ENCODE peak calls at places on chromosomes 4 and X, in five cellular contexts. One of them, this sample, is unnamed.

GRCh38 chrX:56564182-56564885 is 907 bp downstream of the UBQLN2 start:
- DNase-seq in NCI-H1092: peak; percentile 23
- DNase-seq in ELR: peak; percentile 53
- DNase-seq in Right ventricle myocardium superior: no peak
- DNase-seq in progenitor cell of endocrine pancreas: no peak
- DNase-seq in this sample: peak; percentile 34

GRCh38 chr4:158171456-158171790 is 1.4 kb downstream of the GASK1B start:
- DNase-seq in ELR: no peak
- DNase-seq in NCI-H1092: no peak
- DNase-seq in progenitor cell of endocrine pancreas: no peak
- DNase-seq in Right ventricle myocardium superior: no peak
- DNase-seq in this sample: no peak

GRCh38 chr4:151933122-151933827 is 172.5 kb upstream of the GATB start:
- DNase-seq in Right ventricle myocardium superior: no peak
- DNase-seq in ELR: no peak
- DNase-seq in progenitor cell of endocrine pancreas: no peak
- DNase-seq in NCI-H1092: no peak
- DNase-seq in this sample: no peak

GRCh38 chr4:34972189-34972588 is 1272.1 kb downstream of the ARAP2 start:
- DNase-seq in Right ventricle myocardium superior: no peak
- DNase-seq in progenitor cell of endocrine pancreas: no peak
- DNase-seq in ELR: peak; percentile 64
- DNase-seq in NCI-H1092: no peak
- DNase-seq in this sample: no peak

GRCh38 chr4:13612569-13612968 is 15.0 kb downstream of the BOD1L1 start:
- DNase-seq in Right ventricle myocardium superior: no peak
- DNase-seq in progenitor cell of endocrine pancreas: no peak
- DNase-seq in NCI-H1092: no peak
- DNase-seq in ELR: no peak
- DNase-seq in this sample: no peak

GRCh38 chr4:6778435-6778834 is 4.1 kb upstream of the KIAA0232 start:
- DNase-seq in Right ventricle myocardium superior: no peak
- DNase-seq in ELR: no peak
- DNase-seq in progenitor cell of endocrine pancreas: no peak
- DNase-seq in NCI-H1092: no peak
- DNase-seq in this sample: no peak

GRCh38 chr4:113683143-113683542 is 78.4 kb downstream of the CAMK2D start:
- DNase-seq in progenitor cell of endocrine pancreas: no peak
- DNase-seq in ELR: no peak
- DNase-seq in NCI-H1092: no peak
- DNase-seq in Right ventricle myocardium superior: no peak
- DNase-seq in this sample: no peak

GRCh38 chr4:8905773-8906667 is 34.4 kb upstream of the HMX1 start:
- DNase-seq in ELR: no peak
- DNase-seq in Right ventricle myocardium superior: peak; percentile 35
- DNase-seq in NCI-H1092: no peak
- DNase-seq in progenitor cell of endocrine pancreas: no peak
- DNase-seq in this sample: no peak

GRCh38 chr4:78512357-78512920 is 39.1 kb upstream of the ANXA3 start:
- DNase-seq in Right ventricle myocardium superior: no peak
- DNase-seq in progenitor cell of endocrine pancreas: no peak
- DNase-seq in ELR: no peak
- DNase-seq in NCI-H1092: no peak
- DNase-seq in this sample: peak; percentile 5

GRCh38 chrX:7852166-7852565 is 9.2 kb downstream of the VCX start:
- DNase-seq in progenitor cell of endocrine pancreas: no peak
- DNase-seq in ELR: no peak
- DNase-seq in NCI-H1092: no peak
- DNase-seq in Right ventricle myocardium superior: no peak
- DNase-seq in this sample: no peak

GRCh38 chrX:47316276-47317025 is 53.9 kb upstream of the ZNF157 start:
- DNase-seq in ELR: no peak
- DNase-seq in progenitor cell of endocrine pancreas: peak; percentile 24
- DNase-seq in NCI-H1092: peak; percentile 67
- DNase-seq in Right ventricle myocardium superior: no peak
- DNase-seq in this sample: no peak

GRCh38 chr4:185657191-185657590 is 121.9 kb upstream of the PDLIM3 start:
- DNase-seq in progenitor cell of endocrine pancreas: no peak
- DNase-seq in ELR: no peak
- DNase-seq in NCI-H1092: no peak
- DNase-seq in Right ventricle myocardium superior: no peak
- DNase-seq in this sample: no peak

GRCh38 chr4:40908702-40909362 is 159.1 kb downstream of the NSUN7 start:
- DNase-seq in Right ventricle myocardium superior: peak; percentile 67
- DNase-seq in NCI-H1092: peak; percentile 73
- DNase-seq in ELR: peak; percentile 83
- DNase-seq in progenitor cell of endocrine pancreas: peak; percentile 44
- DNase-seq in this sample: peak; percentile 80

GRCh38 chr4:56316011-56316650 is 71.2 kb downstream of the AASDH start:
- DNase-seq in progenitor cell of endocrine pancreas: no peak
- DNase-seq in Right ventricle myocardium superior: no peak
- DNase-seq in NCI-H1092: no peak
- DNase-seq in ELR: no peak
- DNase-seq in this sample: no peak

GRCh38 chrX:101219840-101220191 is 230 bp downstream of the DRP2 start:
- DNase-seq in ELR: peak; percentile 31
- DNase-seq in progenitor cell of endocrine pancreas: no peak
- DNase-seq in NCI-H1092: no peak
- DNase-seq in Right ventricle myocardium superior: no peak
- DNase-seq in this sample: no peak

GRCh38 chr4:48742412-48742811 is 37.7 kb downstream of the FRYL start:
- DNase-seq in ELR: peak; percentile 34
- DNase-seq in Right ventricle myocardium superior: no peak
- DNase-seq in progenitor cell of endocrine pancreas: no peak
- DNase-seq in NCI-H1092: no peak
- DNase-seq in this sample: no peak

GRCh38 chr4:54063224-54063623 is 1.2 kb downstream of the CHIC2 start:
- DNase-seq in ELR: peak; percentile 78
- DNase-seq in progenitor cell of endocrine pancreas: no peak
- DNase-seq in Right ventricle myocardium superior: no peak
- DNase-seq in NCI-H1092: no peak
- DNase-seq in this sample: no peak

GRCh38 chrX:45771114-45771513 is 570.4 kb upstream of the DIPK2B start:
- DNase-seq in NCI-H1092: no peak
- DNase-seq in progenitor cell of endocrine pancreas: no peak
- DNase-seq in ELR: peak; percentile 97
- DNase-seq in Right ventricle myocardium superior: no peak
- DNase-seq in this sample: no peak

GRCh38 chr4:140330311-140330900 is 43.0 kb upstream of the SCOC start:
- DNase-seq in NCI-H1092: no peak
- DNase-seq in Right ventricle myocardium superior: no peak
- DNase-seq in ELR: peak; percentile 59
- DNase-seq in progenitor cell of endocrine pancreas: no peak
- DNase-seq in this sample: peak; percentile 44

GRCh38 chr4:152850377-152850776 is 70.6 kb downstream of the ARFIP1 start:
- DNase-seq in Right ventricle myocardium superior: no peak
- DNase-seq in ELR: peak; percentile 54
- DNase-seq in progenitor cell of endocrine pancreas: no peak
- DNase-seq in NCI-H1092: no peak
- DNase-seq in this sample: no peak

GRCh38 chr4:7183161-7183560 is 9.2 kb upstream of the SORCS2 start:
- DNase-seq in ELR: peak; percentile 48
- DNase-seq in progenitor cell of endocrine pancreas: no peak
- DNase-seq in NCI-H1092: no peak
- DNase-seq in Right ventricle myocardium superior: no peak
- DNase-seq in this sample: no peak

GRCh38 chr4:152937535-152938236 is 1.6 kb downstream of the FHDC1 start:
- DNase-seq in NCI-H1092: no peak
- DNase-seq in ELR: peak; percentile 38
- DNase-seq in progenitor cell of endocrine pancreas: no peak
- DNase-seq in Right ventricle myocardium superior: peak; percentile 58
- DNase-seq in this sample: peak; percentile 19

GRCh38 chr4:10157478-10158354 is 41.1 kb upstream of the WDR1 start:
- DNase-seq in Right ventricle myocardium superior: peak; percentile 45
- DNase-seq in progenitor cell of endocrine pancreas: peak; percentile 36
- DNase-seq in NCI-H1092: peak; percentile 52
- DNase-seq in ELR: peak; percentile 76
- DNase-seq in this sample: peak; percentile 64

GRCh38 chr4:188975271-188975670 is 836.0 kb downstream of the TRIML1 start:
- DNase-seq in ELR: no peak
- DNase-seq in Right ventricle myocardium superior: no peak
- DNase-seq in progenitor cell of endocrine pancreas: no peak
- DNase-seq in NCI-H1092: no peak
- DNase-seq in this sample: no peak

GRCh38 chrX:108437789-108438623 is at the start of gene COL4A6:
- DNase-seq in progenitor cell of endocrine pancreas: peak; percentile 35
- DNase-seq in ELR: no peak
- DNase-seq in NCI-H1092: no peak
- DNase-seq in Right ventricle myocardium superior: peak; percentile 33
- DNase-seq in this sample: peak; percentile 17

GRCh38 chr4:89906316-89906715 is 11.7 kb downstream of the MMRN1 start:
- DNase-seq in progenitor cell of endocrine pancreas: no peak
- DNase-seq in Right ventricle myocardium superior: no peak
- DNase-seq in ELR: no peak
- DNase-seq in NCI-H1092: no peak
- DNase-seq in this sample: no peak

GRCh38 chrX:16606142-16606720 is 43.7 kb upstream of the S100G start:
- DNase-seq in Right ventricle myocardium superior: no peak
- DNase-seq in ELR: no peak
- DNase-seq in progenitor cell of endocrine pancreas: no peak
- DNase-seq in NCI-H1092: no peak
- DNase-seq in this sample: no peak

GRCh38 chr4:139300431-139301142 is 718 bp upstream of the NAA15 start:
- DNase-seq in ELR: peak; percentile 78
- DNase-seq in Right ventricle myocardium superior: no peak
- DNase-seq in progenitor cell of endocrine pancreas: no peak
- DNase-seq in NCI-H1092: no peak
- DNase-seq in this sample: no peak